ENCODE peak calls at places on chromosomes 4 and X, in six cellular contexts. W, O, H, G, T and F are unnamed samples.

GRCh38 chrX:4043951-4044350 is 330.5 kb upstream of the PRKX start:
- DNase-seq in W (no peak), O (no peak), H (no peak), G (no peak), T (no peak), F (no peak)

GRCh38 chr4:176879370-176880116 is 86.8 kb upstream of the VEGFC start:
- DNase-seq in W (no peak), O (peak), H (no peak), G (no peak), T (no peak), F (no peak)

GRCh38 chr4:10299601-10300000 is 157.6 kb downstream of the ZNF518B start:
- DNase-seq in W (no peak), O (no peak), H (no peak), G (no peak), T (no peak), F (no peak)

GRCh38 chr4:42252315-42252714 is 99.9 kb upstream of the BEND4 start:
- DNase-seq in W (no peak), O (no peak), H (no peak), G (no peak), T (no peak), F (no peak)

GRCh38 chr4:152806492-152807125 is 26.9 kb downstream of the ARFIP1 start:
- DNase-seq in W (no peak), O (peak), H (no peak), G (no peak), T (no peak), F (no peak)

GRCh38 chrX:129318375-129318774 is 204.9 kb downstream of the SMARCA1 start:
- DNase-seq in W (no peak), O (peak), H (no peak), G (no peak), T (no peak), F (no peak)

GRCh38 chrX:37860731-37861130 is 13.4 kb upstream of the DYNLT3 start:
- DNase-seq in W (no peak), O (no peak), H (no peak), G (no peak), T (no peak), F (no peak)

GRCh38 chrX:30900227-30900626 is 11.2 kb upstream of the TAB3 start:
- DNase-seq in W (no peak), O (no peak), H (no peak), G (no peak), T (no peak), F (no peak)

GRCh38 chr4:153555730-153556440 is 89.7 kb downstream of the TMEM131L start:
- DNase-seq in W (no peak), O (peak), H (no peak), G (peak), T (no peak), F (peak)

GRCh38 chrX:48897157-48897620 is 379 bp downstream of the TIMM17B start:
- DNase-seq in W (peak), O (peak), H (peak), G (peak), T (peak), F (peak)

GRCh38 chr4:77820836-77821561 is 1.8 kb upstream of the CNOT6L start:
- DNase-seq in W (no peak), O (peak), H (no peak), G (no peak), T (no peak), F (no peak)

GRCh38 chrX:10622197-10622596 is 1.8 kb upstream of the MID1 start:
- DNase-seq in W (no peak), O (no peak), H (no peak), G (no peak), T (no peak), F (no peak)

GRCh38 chrX:106612403-106612789 is 618 bp downstream of the RADX start:
- DNase-seq in W (no peak), O (no peak), H (no peak), G (no peak), T (no peak), F (no peak)

GRCh38 chr4:128865132-128865531 is 55.6 kb downstream of the JADE1 start:
- DNase-seq in W (no peak), O (no peak), H (no peak), G (no peak), T (no peak), F (no peak)

GRCh38 chr4:138967313-138967712 is 48.3 kb upstream of the NOCT start:
- DNase-seq in W (no peak), O (peak), H (no peak), G (no peak), T (no peak), F (no peak)
- TF ChIP-seq CTCF in W (no peak), O (no peak), H (no peak), G (no peak), T (no peak), F (no peak)

GRCh38 chrX:134933911-134934310 is 56.9 kb upstream of the SMIM10 start:
- DNase-seq in W (no peak), O (no peak), H (no peak), G (no peak), T (no peak), F (no peak)
- TF ChIP-seq CTCF in W (no peak), O (no peak), H (no peak), G (no peak), T (no peak), F (no peak)

DNA sequence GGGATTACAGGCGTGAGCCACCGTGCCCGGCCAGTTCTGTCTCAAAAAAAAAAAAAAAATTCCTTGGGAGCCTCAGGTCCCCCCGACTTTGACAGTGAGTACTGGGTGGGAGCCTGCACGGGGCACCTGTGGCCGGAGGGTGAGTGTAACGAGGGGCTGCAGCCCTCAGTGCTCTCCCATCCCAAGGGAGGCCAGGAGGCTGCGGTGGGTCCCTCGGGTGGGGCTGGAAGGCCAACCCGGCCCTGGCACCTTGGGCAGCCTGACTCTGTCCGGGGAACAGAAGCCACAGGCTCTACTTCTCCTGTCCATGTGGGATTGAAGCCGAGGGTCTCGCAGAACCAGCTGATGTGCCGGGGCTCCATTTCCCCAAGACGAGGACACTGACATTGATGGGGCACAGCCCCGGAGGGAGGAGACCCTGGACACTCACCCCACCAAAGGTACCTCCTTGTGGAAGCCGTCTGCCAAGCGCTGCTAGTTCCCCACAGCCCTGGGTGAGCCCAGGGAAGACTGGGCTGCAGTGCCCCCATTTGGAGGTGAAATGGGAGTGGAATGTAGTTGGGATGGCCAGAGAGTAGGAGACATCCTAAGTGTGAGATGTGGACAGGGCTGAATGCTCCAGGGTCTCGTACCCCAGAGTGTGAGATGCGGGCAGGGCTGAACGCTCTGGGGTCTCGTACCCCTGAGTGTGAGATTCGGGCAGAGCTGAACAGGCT is 2.3 kb upstream of the SLC26A1 start:
- DNase-seq in W (no peak), O (no peak), H (no peak), G (no peak), T (no peak), F (peak)
- TF ChIP-seq CTCF in W (no peak), O (no peak), H (no peak), G (no peak), T (no peak), F (no peak)

DNA sequence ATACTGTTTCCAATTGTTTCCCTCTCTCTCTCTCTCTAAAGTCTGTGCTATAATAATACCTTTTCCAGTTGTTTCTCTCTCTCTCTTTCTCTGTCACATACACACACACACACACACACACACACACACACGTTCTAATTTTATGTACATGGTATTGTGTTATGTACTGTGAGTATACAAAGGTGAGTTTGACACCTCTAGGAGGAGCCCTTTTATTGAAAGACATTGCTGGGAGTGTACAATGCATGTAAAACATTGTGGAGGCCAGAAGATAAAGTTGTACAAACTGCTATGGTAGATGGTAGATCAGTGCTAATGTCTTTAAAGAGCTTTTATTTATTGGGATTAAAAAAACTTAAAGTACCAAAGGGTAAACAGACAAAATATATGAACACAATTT is 53.6 kb downstream of the BLTP1 start:
- DNase-seq in W (no peak), O (no peak), H (no peak), G (no peak), T (no peak), F (no peak)
- TF ChIP-seq CTCF in W (no peak), O (no peak), H (no peak), G (no peak), T (no peak), F (no peak)

DNA sequence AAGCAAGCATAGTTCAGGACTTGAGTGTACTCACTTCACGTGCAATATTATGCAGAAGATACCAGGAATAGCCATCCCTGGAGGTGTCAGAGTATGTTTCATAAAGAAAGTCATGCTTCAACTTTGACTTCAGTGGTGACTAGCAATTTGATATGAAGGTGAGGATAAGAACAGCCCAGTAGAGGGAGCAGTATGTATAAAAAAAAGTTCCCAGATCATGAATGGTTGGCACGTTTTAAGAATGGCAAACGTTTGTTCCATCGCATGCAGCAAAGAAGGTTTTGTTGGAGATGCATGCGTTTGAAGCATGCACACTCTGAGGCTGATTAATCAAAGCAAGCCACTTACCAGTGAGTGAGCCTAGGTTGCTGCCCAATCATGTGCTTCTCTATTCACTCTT is 33.5 kb upstream of the SLITRK4 start:
- DNase-seq in W (no peak), O (peak), H (no peak), G (no peak), T (no peak), F (no peak)
- TF ChIP-seq CTCF in W (no peak), O (peak), H (no peak), G (no peak), T (no peak), F (no peak)

GRCh38 chr4:113350576-113350975 is 301.1 kb downstream of the ANK2 start:
- DNase-seq in W (no peak), O (no peak), H (no peak), G (no peak), T (no peak), F (no peak)

GRCh38 chr4:113356452-113356851 is 307.0 kb downstream of the ANK2 start:
- DNase-seq in W (no peak), O (no peak), H (no peak), G (no peak), T (no peak), F (no peak)

GRCh38 chr4:113358784-113359183 is 309.3 kb downstream of the ANK2 start:
- DNase-seq in W (no peak), O (peak), H (no peak), G (no peak), T (no peak), F (no peak)

DNA sequence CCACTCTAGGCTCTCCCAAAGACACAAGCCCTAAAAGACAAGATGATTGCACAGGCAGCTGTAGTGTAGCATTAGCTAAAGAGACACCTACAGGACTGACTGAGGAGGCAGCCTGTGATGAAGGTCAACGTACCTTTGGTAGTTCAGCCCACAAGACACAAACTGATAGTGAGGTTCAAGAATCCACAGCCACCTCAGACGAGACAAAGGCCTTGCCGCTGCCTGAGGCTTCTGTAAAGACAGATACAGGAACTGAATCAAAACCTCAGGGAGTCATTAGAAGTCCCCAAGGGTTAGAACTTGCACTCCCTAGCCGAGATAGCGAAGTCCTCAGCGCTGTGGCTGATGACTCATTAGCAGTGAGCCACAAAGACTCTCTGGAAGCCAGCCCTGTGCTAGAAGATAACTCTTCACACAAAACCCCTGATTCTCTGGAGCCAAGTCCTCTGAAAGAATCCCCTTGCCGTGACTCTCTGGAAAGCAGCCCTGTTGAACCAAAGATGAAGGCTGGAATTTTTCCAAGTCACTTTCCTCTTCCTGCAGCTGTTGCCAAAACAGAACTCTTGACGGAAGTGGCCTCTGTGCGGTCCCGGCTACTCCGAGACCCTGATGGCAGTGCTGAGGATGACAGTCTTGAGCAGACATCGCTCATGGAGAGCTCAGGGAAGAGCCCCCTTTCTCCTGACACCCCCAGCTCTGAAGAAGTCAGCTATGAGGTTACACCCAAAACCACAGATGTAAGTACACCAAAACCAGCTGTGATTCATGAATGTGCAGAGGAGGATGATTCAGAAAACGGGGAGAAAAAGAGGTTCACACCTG is 306.3 kb downstream of the ANK2 start:
- DNase-seq in W (no peak), O (peak), H (no peak), G (no peak), T (no peak), F (peak)
- TF ChIP-seq CTCF in W (no peak), O (peak), H (no peak), G (no peak), T (no peak), F (no peak)

GRCh38 chr4:120085705-120086104 is 19.1 kb upstream of the MAD2L1 start:
- DNase-seq in W (no peak), O (no peak), H (no peak), G (no peak), T (no peak), F (no peak)
- TF ChIP-seq CTCF in W (no peak), O (no peak), H (no peak), G (no peak), T (no peak), F (no peak)

GRCh38 chrX:13721819-13722527 is 12.4 kb downstream of the TRAPPC2 start:
- DNase-seq in W (no peak), O (peak), H (no peak), G (no peak), T (no peak), F (no peak)
- TF ChIP-seq CTCF in W (no peak), O (no peak), H (no peak), G (no peak), T (no peak), F (no peak)

GRCh38 chr4:4860381-4860802 is 927 bp downstream of the MSX1 start:
- DNase-seq in W (no peak), O (peak), H (no peak), G (no peak), T (no peak), F (peak)
- TF ChIP-seq CTCF in W (no peak), O (no peak), H (no peak), G (no peak), T (no peak), F (no peak)

DNA sequence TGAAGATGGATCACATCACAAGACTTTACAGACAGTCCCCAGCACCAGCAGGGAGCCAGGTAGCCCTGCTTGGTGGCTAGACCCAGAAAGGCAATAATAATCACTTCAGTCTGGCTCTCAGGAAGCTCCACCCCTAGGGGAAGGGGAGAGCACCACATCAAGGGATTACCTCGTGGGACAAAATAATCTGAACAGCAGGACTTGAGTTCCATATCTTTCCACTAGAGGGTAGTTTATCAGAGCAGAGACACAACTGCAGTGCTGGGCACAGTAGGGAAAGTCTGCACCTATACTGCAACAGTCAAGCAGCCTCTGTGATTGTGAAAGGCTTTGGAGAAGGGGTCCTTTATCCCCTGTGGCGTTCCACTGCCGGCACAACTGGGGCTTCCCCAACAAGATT is 547.0 kb upstream of the POU3F4 start:
- DNase-seq in W (no peak), O (no peak), H (no peak), G (no peak), T (no peak), F (no peak)
- TF ChIP-seq CTCF in W (no peak), O (no peak), H (no peak), G (no peak), T (no peak), F (no peak)